ENCODE peak calls at places on chromosome 5, in ten cellular contexts. M is effector memory CD8-positive, alpha-beta T cell; T is OCI-LY7; G is fibroblast of mammary gland; H is stimulated activated CD8-positive, alpha-beta memory T cell treated with anti-CD3 and anti-CD28 coated beads, Interleukin-2, amount 100 ng/mL, for 48 hours; N is T-helper 9 cell; L is activated CD8-positive, alpha-beta memory T cell treated with anti-CD3 and anti-CD28 coated beads for 48 hours; Z is substantia nigra; A is C1 segment of cervical spinal cord; S is HEK293T. B is an unnamed sample.

GRCh38 chr5:113578091-113578490 is 64.6 kb downstream of the YTHDC2 start:
- DNase-seq in N (no peak), A (no peak), S (no peak), G (no peak), H (no peak), T (no peak), M (no peak), L (no peak), Z (no peak), B (no peak)

GRCh38 chr5:134468921-134469400 is 56.5 kb upstream of the JADE2 start:
- DNase-seq in L (no peak), N (no peak), H (no peak), T (no peak), G (no peak), M (no peak), Z (no peak), A (no peak), S (no peak), B (no peak)

GRCh38 chr5:148162038-148162437 is 6.3 kb upstream of the SPINK14 start:
- DNase-seq in L (no peak), A (no peak), G (no peak), N (no peak), S (no peak), Z (no peak), H (no peak), T (no peak), M (no peak), B (no peak)

GRCh38 chr5:39214912-39215709 is 4.3 kb downstream of the FYB1 start:
- DNase-seq in G (no peak), A (no peak), N (peak; percentile 54), S (no peak), T (no peak), L (no peak), M (peak; percentile 40), H (no peak), Z (no peak), B (no peak)

GRCh38 chr5:156000115-156000514 is 326.8 kb upstream of the SGCD start:
- DNase-seq in A (no peak), G (no peak), M (no peak), N (no peak), Z (no peak), T (no peak), S (no peak), L (no peak), H (no peak), B (no peak)

GRCh38 chr5:173012882-173013281 is 29.3 kb downstream of the ATP6V0E1 start:
- DNase-seq in T (no peak), A (no peak), Z (no peak), G (no peak), L (no peak), H (no peak), N (no peak), M (no peak), S (no peak), B (no peak)

GRCh38 chr5:96745844-96746531 is 61.8 kb downstream of the ERAP1 start:
- DNase-seq in A (no peak), G (no peak), H (no peak), T (no peak), L (no peak), M (no peak), Z (no peak), S (peak; percentile 30), N (no peak), B (no peak)

GRCh38 chr5:81269751-81270686 is 31.4 kb upstream of the ZCCHC9 start:
- DNase-seq in H (no peak), N (no peak), M (no peak), T (peak; percentile 75), G (peak; percentile 33), L (no peak), S (no peak), A (no peak), Z (no peak), B (no peak)

GRCh38 chr5:6449465-6450158 is 953 bp downstream of the UBE2QL1 start:
- DNase-seq in N (no peak), G (no peak), L (no peak), A (no peak), Z (no peak), S (no peak), M (no peak), H (no peak), T (no peak), B (no peak)

GRCh38 chr5:32232441-32233219 is 58.5 kb upstream of the GOLPH3 start:
- DNase-seq in H (peak; percentile 56), N (peak; percentile 67), S (peak; percentile 62), Z (peak; percentile 75), T (peak; percentile 78), A (peak; percentile 20), M (peak; percentile 75), G (peak; percentile 70), L (peak; percentile 50), B (peak; percentile 63)

GRCh38 chr5:56698463-56699381 is 116.6 kb upstream of the MAP3K1 start:
- DNase-seq in A (no peak), L (no peak), N (no peak), G (no peak), Z (no peak), T (no peak), S (no peak), M (no peak), H (no peak), B (no peak)

GRCh38 chr5:150309101-150309897 is 6.6 kb upstream of the ARSI start:
- DNase-seq in T (peak; percentile 3), Z (no peak), M (no peak), H (no peak), A (no peak), G (no peak), L (no peak), S (no peak), N (no peak), B (no peak)

GRCh38 chr5:132013006-132013689 is 1.7 kb upstream of the ACSL6 start:
- DNase-seq in S (no peak), G (no peak), N (no peak), T (no peak), Z (no peak), L (no peak), M (no peak), A (no peak), H (no peak), B (no peak)

GRCh38 chr5:159331099-159331973 is 1.0 kb upstream of the IL12B start:
- DNase-seq in S (peak; percentile 80), A (no peak), L (peak; percentile 66), T (peak; percentile 73), M (peak; percentile 76), G (peak; percentile 45), N (peak; percentile 76), H (peak; percentile 51), Z (peak; percentile 34), B (peak; percentile 34)

GRCh38 chr5:131068893-131069643 is 96.0 kb downstream of the HINT1 start:
- DNase-seq in M (peak; percentile 47), H (peak; percentile 21), T (peak; percentile 34), N (peak; percentile 24), S (no peak), G (no peak), A (no peak), Z (peak; percentile 46), L (no peak), B (no peak)

GRCh38 chr5:41973887-41974286 is 48.8 kb downstream of the FBXO4 start:
- DNase-seq in G (no peak), H (no peak), S (no peak), N (no peak), M (no peak), Z (no peak), A (no peak), T (no peak), L (no peak), B (no peak)

GRCh38 chr5:148524721-148525120 is 129.6 kb downstream of the HTR4 start:
- DNase-seq in S (no peak), T (no peak), H (no peak), Z (no peak), L (no peak), N (no peak), A (no peak), G (no peak), M (no peak), B (no peak)

GRCh38 chr5:172637122-172637580 is 3.9 kb upstream of the NEURL1B start:
- DNase-seq in A (no peak), L (no peak), T (no peak), M (no peak), S (no peak), H (no peak), Z (no peak), G (no peak), N (no peak), B (peak; percentile 25)

GRCh38 chr5:52771343-52772039 is 16.2 kb upstream of the ITGA1 start:
- DNase-seq in H (no peak), G (no peak), A (no peak), L (no peak), S (no peak), Z (no peak), M (no peak), T (no peak), N (no peak), B (no peak)

GRCh38 chr5:91136271-91136670 is 246.8 kb downstream of the ARRDC3 start:
- DNase-seq in N (no peak), T (no peak), S (no peak), H (no peak), A (no peak), G (no peak), M (no peak), L (no peak), Z (no peak), B (peak; percentile 13)

GRCh38 chr5:122937914-122938313 is 92.5 kb downstream of the SNX24 start:
- DNase-seq in G (no peak), S (no peak), M (no peak), N (no peak), T (no peak), Z (peak; percentile 52), L (no peak), A (no peak), H (no peak), B (no peak)

GRCh38 chr5:166722939-166723338 is 1568.5 kb upstream of the WWC1 start:
- DNase-seq in N (no peak), S (no peak), Z (no peak), A (no peak), G (peak; percentile 80), M (no peak), L (no peak), T (peak; percentile 2), H (no peak), B (peak; percentile 32)

GRCh38 chr5:59559847-59560246 is 333.7 kb downstream of the PDE4D start:
- DNase-seq in Z (no peak), T (no peak), A (no peak), L (no peak), S (no peak), M (no peak), H (no peak), G (no peak), N (no peak), B (no peak)

GRCh38 chr5:139985290-139985689 is 57.8 kb downstream of the NRG2 start:
- DNase-seq in T (no peak), Z (no peak), H (no peak), N (no peak), G (no peak), S (no peak), L (no peak), A (no peak), M (no peak), B (no peak)

GRCh38 chr5:142080248-142080647 is 28.3 kb upstream of the NDFIP1 start:
- DNase-seq in Z (no peak), A (no peak), S (no peak), H (no peak), L (no peak), T (no peak), G (no peak), M (no peak), N (no peak), B (no peak)

GRCh38 chr5:63245271-63245670 is 666.7 kb downstream of the LRRC70 start:
- DNase-seq in H (no peak), L (no peak), S (no peak), M (no peak), A (no peak), Z (no peak), N (no peak), G (peak; percentile 76), T (no peak), B (peak; percentile 1)

GRCh38 chr5:7418276-7418675 is 22.3 kb downstream of the ADCY2 start:
- DNase-seq in N (no peak), A (no peak), S (no peak), G (no peak), Z (no peak), T (no peak), M (no peak), L (no peak), H (no peak), B (no peak)

B was measured in LHCN-M2.